ENCODE peak calls at places on chromosomes 5 and 9, in seven cellular contexts. Z is SK-MEL-5; C is RWPE1; E is iris pigment epithelial cell; Y is lower lobe of right lung; I is stimulated activated CD4-positive, alpha-beta T cell treated with anti-CD3 and anti-CD28 coated beads, Interleukin-15, amount 100 ng/mL, for 1 hour; D is stimulated activated naive B cell treated with anti-CD40 and anti-IgM and Interleukin-4, amounts not matched to agents 10 μg/mL and 1 μg/mL and 100 μg/mL, for 72 hours. Q is an unnamed sample.

GRCh38 chr5:131218392-131218791 is 45.5 kb upstream of the CDC42SE2 start:
- DNase-seq in Z (no peak), C (peak), E (peak), Y (no peak), I (no peak), D (no peak), Q (no peak)

GRCh38 chr9:136943291-136944093 is 1.0 kb downstream of the FBXW5 start:
- DNase-seq in Z (no peak), C (peak), E (peak), Y (no peak), I (no peak), D (peak), Q (peak)

GRCh38 chr5:169893586-169893985 is 86.7 kb downstream of the INSYN2B start:
- DNase-seq in Z (no peak), C (no peak), E (no peak), Y (no peak), I (no peak), D (no peak), Q (no peak)

GRCh38 chr5:85893996-85894395 is 723.7 kb upstream of the COX7C start:
- DNase-seq in Z (no peak), C (no peak), E (no peak), Y (no peak), I (no peak), D (no peak), Q (no peak)

GRCh38 chr5:14581891-14582796 is 552 bp downstream of the OTULINL start:
- DNase-seq in Z (peak), C (peak), E (no peak), Y (peak), I (peak), D (peak), Q (peak)

GRCh38 chr5:172886974-172887491 is 53.0 kb downstream of the ERGIC1 start:
- DNase-seq in Z (no peak), C (peak), E (peak), Y (peak), I (no peak), D (no peak), Q (peak)

GRCh38 chr9:99377790-99378775 is 156.0 kb downstream of the SEC61B start:
- DNase-seq in Z (peak), C (no peak), E (peak), Y (no peak), I (no peak), D (no peak), Q (no peak)

GRCh38 chr9:36158917-36159316 is 10.3 kb upstream of the CCIN start:
- DNase-seq in Z (no peak), C (no peak), E (no peak), Y (no peak), I (no peak), D (no peak), Q (no peak)

GRCh38 chr9:110189001-110189400 is 19.0 kb downstream of the C9orf152 start:
- DNase-seq in Z (no peak), C (no peak), E (peak), Y (peak), I (no peak), D (no peak), Q (peak)

GRCh38 chr5:151819830-151820229 is 48.1 kb downstream of the G3BP1 start:
- DNase-seq in Z (no peak), C (no peak), E (no peak), Y (no peak), I (no peak), D (no peak), Q (no peak)

GRCh38 chr5:39623291-39623865 is 198.6 kb upstream of the DAB2 start:
- DNase-seq in Z (peak), C (no peak), E (no peak), Y (no peak), I (no peak), D (no peak), Q (peak)